ENCODE peak calls at places on chromosomes 6 and 20, in nine cellular contexts. I is right atrium auricular region; L is CD8-positive, alpha-beta T cell; O is heart right ventricle; G is psoas muscle; P is AG04450; X is ovary; A is left lung; W is retinal pigment epithelial cell. S is an unnamed sample.

GRCh38 chr6:121944361-121944760 is 455.1 kb upstream of the HSF2 start:
- DNase-seq in I (no peak), L (no peak), O (no peak), G (no peak), P (no peak), X (no peak), A (no peak), W (no peak), S (peak)

GRCh38 chr6:72861935-72862432 is 240.1 kb downstream of the KCNQ5 start:
- DNase-seq in I (no peak), L (no peak), O (no peak), G (peak), P (no peak), X (no peak), A (no peak), W (peak), S (peak)

GRCh38 chr6:42783177-42783875 is 1.5 kb downstream of the BICRAL start:
- DNase-seq in I (peak), L (peak), O (peak), G (peak), P (peak), X (peak), A (peak), W (no peak), S (peak)

GRCh38 chr6:99177736-99178135 is 171.7 kb downstream of the FAXC start:
- DNase-seq in I (no peak), L (no peak), O (no peak), G (no peak), P (no peak), X (no peak), A (no peak), W (no peak), S (no peak)

GRCh38 chr6:41201784-41202181 is 834 bp upstream of the TREML2 start:
- DNase-seq in I (no peak), L (no peak), O (no peak), G (no peak), P (no peak), X (no peak), A (no peak), W (no peak), S (no peak)

GRCh38 chr20:891121-892080 is 24.7 kb downstream of the ANGPT4 start:
- DNase-seq in I (peak), L (no peak), O (peak), G (peak), P (no peak), X (peak), A (no peak), W (no peak), S (no peak)

GRCh38 chr20:11919046-11919445 is 1.4 kb downstream of the BTBD3 start:
- DNase-seq in I (no peak), L (no peak), O (peak), G (no peak), P (no peak), X (no peak), A (no peak), W (no peak), S (no peak)

GRCh38 chr6:39553811-39554802 is 171.1 kb downstream of the KIF6 start:
- DNase-seq in I (no peak), L (no peak), O (no peak), G (peak), P (no peak), X (no peak), A (no peak), W (no peak), S (no peak)

GRCh38 chr20:39876974-39877615 is 811.9 kb downstream of the MAFB start:
- DNase-seq in I (no peak), L (no peak), O (no peak), G (no peak), P (no peak), X (no peak), A (no peak), W (no peak), S (no peak)

DNA sequence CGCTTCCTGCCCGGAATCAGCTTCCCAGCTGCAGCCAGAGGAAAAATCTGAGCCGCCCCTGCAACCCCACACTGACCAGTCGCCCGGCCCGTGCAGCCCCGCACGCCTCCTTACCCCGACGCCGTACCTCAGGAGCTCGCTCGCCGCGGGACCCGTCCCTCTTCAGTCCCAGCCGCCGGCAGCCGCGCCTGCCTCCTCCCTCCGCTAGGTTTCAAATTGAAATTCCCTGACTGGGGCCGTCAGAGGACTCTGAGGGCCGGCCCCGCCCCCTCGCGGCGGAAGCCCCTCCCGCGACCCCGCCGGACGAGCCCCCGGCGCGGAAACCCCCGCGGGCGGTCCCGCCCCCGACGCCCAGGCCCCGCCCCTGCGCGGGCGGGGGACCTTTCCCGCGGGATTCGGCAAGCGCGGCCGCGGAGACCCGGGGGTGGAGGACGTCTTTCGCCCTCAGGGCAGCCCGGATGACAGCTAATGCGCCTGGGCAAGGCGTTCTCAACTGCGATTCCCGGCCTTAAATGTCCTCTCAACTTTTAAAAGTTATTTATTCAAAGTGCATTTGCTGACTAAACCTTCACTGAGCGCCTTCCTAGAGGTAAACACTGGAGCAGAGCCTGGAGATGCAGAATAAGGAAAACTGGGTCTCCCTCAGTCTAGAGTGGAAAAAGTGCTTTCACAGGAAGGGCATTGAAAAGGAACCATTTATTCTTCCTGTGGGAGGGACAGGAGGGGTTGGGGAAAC is at the start of gene EPB41L2:
- DNase-seq in I (peak), L (peak), O (peak), G (peak), P (peak), X (peak), A (peak), W (peak), S (peak)
- TF ChIP-seq CTCF in I (no peak), L (peak), O (peak), G (peak), P (peak), X (peak), A (peak), W (peak), S (peak)

DNA sequence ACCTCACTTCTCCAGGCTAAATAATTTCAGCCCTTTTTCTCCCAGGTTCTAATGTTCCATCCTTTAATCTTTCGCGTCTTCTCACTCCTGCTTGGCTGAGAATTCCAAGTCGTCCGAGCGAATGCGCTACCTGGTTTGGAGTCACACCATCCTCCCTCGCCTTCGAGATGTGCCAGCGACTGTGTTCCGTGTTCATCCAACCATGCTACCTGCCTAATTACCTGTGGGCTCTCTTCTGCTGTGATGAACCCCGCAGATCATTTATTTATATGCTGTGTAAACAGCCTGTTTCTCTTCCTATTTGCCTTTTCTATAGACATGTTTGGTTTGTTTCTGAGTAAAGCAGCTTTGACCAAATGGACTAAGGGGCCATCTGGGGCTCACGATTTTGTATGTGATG is 83.5 kb upstream of the TMEM181 start:
- DNase-seq in I (no peak), L (no peak), O (no peak), G (no peak), P (no peak), X (no peak), A (no peak), W (no peak), S (no peak)
- H3K4me3 ChIP-seq in I (no peak), L (no peak), O (no peak), G (no peak), P (no peak), X (no peak), A (no peak), W (no peak), S (no peak)

DNA sequence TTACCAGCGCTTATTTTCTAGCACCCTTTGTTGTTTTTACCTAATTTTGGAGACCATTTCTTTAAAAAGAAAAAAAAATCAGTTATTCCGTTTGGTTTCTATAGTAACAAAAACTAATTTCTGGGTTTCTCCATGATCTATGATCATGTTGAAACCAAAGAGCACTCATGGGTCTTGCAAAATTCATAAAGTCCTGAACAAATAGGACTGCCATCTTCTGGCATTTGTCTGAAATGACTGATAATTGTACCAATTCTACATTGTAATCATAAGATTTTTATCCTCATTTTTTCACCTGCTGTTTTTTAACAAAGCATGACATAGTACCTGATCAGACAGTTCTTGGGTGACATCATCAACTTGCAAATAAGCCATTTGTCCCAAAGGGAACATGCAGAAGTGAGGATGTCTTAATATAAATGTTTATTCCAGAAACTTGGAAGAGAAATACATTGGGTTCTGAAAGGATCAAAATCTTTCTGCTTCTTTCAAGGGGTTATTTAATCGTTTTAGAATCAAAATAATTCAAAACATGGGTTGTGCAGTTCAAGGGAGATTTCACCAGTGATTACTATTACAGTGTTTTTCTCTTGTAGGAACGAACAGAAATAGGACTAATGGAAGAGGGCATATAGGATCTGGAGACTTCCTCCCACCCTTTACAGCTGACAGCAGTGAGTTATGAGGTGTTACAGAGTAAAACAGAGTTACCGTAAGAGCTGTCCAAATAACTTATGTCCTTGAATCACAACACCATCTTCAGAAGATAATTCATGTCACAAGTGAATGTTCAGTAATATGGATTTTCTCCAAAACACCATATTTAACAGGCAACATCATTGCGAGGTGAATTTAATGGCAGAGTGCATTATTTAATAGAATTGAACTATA is 87.1 kb upstream of the GJE1 start:
- DNase-seq in I (no peak), L (no peak), O (no peak), G (no peak), P (no peak), X (no peak), A (no peak), W (no peak), S (peak)
- TF ChIP-seq CTCF in I (no peak), L (no peak), O (no peak), G (no peak), P (peak), X (no peak), A (no peak), W (peak), S (peak)

GRCh38 chr6:7723554-7723953 is 2.3 kb upstream of the BMP6 start:
- DNase-seq in I (no peak), L (no peak), O (no peak), G (no peak), P (no peak), X (no peak), A (no peak), W (no peak), S (no peak)

GRCh38 chr6:7727150-7727950 is 1.5 kb downstream of the BMP6 start:
- DNase-seq in I (no peak), L (no peak), O (peak), G (peak), P (no peak), X (peak), A (no peak), W (no peak), S (peak)

GRCh38 chr6:7725849-7726415 is at the start of gene BMP6:
- DNase-seq in I (peak), L (peak), O (peak), G (peak), P (peak), X (peak), A (peak), W (peak), S (peak)

GRCh38 chr6:7726416-7727149 is 684 bp downstream of the BMP6 start:
- DNase-seq in I (no peak), L (no peak), O (peak), G (peak), P (no peak), X (peak), A (no peak), W (no peak), S (peak)

GRCh38 chr6:7725412-7725811 is 487 bp upstream of the BMP6 start:
- DNase-seq in I (no peak), L (no peak), O (no peak), G (peak), P (no peak), X (peak), A (no peak), W (no peak), S (no peak)
- H3K4me3 ChIP-seq in I (no peak), L (no peak), O (peak), G (peak), P (no peak), X (peak), A (peak), W (no peak), S (peak)

DNA sequence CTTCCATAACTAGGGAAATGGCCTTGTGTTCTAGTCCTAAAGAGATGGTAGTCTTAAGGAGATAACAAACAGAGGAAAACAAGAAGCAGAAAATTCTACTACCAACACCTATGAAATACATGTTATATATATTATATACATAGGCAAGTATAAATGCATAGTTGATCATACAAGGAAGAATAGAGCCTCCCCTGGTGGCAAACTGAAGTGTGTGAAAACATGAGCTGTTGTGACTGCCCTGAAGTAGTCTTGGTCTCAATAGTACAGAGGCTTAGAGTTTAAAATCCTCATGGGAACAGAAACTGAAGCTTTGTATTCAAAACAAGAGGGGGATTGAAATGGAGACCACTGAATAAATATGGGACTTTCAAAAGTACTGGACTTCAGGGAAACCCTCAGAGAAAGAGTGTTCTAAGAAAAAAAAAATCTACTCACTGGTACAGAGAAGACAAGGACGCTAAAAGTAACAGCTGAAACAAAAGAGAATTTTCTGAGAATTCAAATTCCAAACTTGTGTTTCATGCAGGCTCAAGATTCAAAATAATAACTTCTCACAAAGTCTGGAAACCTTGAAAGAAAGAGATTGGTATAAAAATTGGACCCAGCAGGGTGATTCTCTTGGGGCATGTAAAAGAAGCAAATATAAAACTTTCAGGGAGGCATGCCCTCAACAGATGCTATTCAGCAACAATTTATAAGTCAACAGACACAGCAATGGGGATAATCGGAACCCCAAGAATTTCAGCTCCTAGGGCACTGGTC is 59.7 kb upstream of the SAMD3 start:
- DNase-seq in I (no peak), L (no peak), O (no peak), G (no peak), P (peak), X (no peak), A (no peak), W (peak), S (peak)
- TF ChIP-seq CTCF in I (peak), L (peak), O (no peak), G (no peak), P (peak), X (no peak), A (no peak), W (peak), S (peak)

GRCh38 chr6:47310131-47310480 is 401 bp upstream of the TNFRSF21 start:
- DNase-seq in I (no peak), L (no peak), O (no peak), G (no peak), P (no peak), X (no peak), A (no peak), W (no peak), S (no peak)
- H3K4me3 ChIP-seq in I (no peak), L (no peak), O (peak), G (peak), P (no peak), X (no peak), A (peak), W (peak), S (peak)

DNA sequence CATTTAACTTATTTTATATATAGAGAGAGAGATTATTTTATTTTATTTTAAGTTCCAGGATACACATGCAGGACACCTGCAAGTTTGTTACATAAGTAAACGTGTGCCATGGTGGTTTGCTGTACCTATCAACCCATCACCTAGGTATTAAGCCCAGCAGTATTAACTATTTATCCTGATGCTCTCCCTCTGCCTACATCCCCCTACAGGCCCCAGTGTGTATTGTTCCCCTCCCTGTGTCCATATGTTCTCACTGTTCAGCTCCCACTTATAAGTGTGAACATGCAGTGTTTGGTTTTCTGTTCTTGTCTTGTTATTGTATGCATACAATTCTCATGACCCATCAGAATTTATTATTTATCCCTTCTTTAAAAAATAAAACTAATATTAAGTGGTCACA is 34.6 kb downstream of the FKBP1C start:
- DNase-seq in I (no peak), L (no peak), O (no peak), G (no peak), P (no peak), X (no peak), A (no peak), W (no peak), S (no peak)
- TF ChIP-seq CTCF in I (no peak), L (no peak), O (no peak), G (no peak), P (no peak), X (no peak), A (no peak), W (peak), S (no peak)

DNA sequence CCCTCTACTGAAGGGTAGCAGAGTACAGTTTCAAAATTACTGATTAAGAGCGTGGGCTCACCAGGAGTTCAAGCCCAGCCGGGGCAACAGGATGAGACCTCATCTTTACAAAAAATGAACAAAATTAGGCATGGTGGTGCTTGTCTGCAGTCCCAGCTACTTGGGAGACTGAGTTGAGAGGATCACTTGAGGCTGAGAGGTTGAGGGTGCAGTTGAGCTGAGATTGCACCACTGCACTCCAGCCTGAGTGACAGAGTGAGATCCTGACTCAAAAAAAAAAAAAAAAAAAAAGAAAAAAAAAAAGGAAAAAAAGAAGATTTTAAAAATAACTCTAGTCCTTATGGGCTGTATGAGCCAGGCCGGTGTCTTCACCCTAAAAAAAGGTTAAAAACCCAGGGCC is 18.7 kb downstream of the PABPC1L start:
- DNase-seq in I (no peak), L (no peak), O (no peak), G (no peak), P (no peak), X (no peak), A (no peak), W (no peak), S (no peak)
- H3K4me3 ChIP-seq in I (no peak), L (no peak), O (no peak), G (no peak), P (no peak), X (no peak), A (no peak), W (no peak), S (no peak)

GRCh38 chr6:13328076-13328874 is at the start of gene TBC1D7:
- DNase-seq in I (peak), L (peak), O (peak), G (peak), P (peak), X (peak), A (peak), W (peak), S (peak)
- TF ChIP-seq CTCF in I (no peak), L (no peak), O (no peak), G (peak), P (no peak), X (no peak), A (no peak), W (peak), S (peak)

S was measured in fibroblast of the aortic adventitia.